ENCODE peak calls at places on chromosomes 16 and 17, in ten cellular contexts. A is SK-N-SH, L is fibroblast of mammary gland, S is thyroid gland, F is bronchial epithelial cell, E is ascending aorta, H is fibroblast of lung, O is GM13977, M is GM20000, V is colonic mucosa. I is an unnamed sample.
A peak's percentile ranks its signal among the peaks of the same experiment; 100 is the strongest.

GRCh38 chr16:83899272-83899897 is 470 bp downstream of the MLYCD start:
- DNase-seq in O (peak; percentile 68), F (peak; percentile 47), H (peak; percentile 71), V (peak; percentile 47), E (peak; percentile 74), A (peak; percentile 78), M (peak; percentile 70), L (peak; percentile 52), S (peak; percentile 47), I (peak; percentile 63)

GRCh38 chr17:81028506-81028858 is 6.5 kb upstream of the BAIAP2 start:
- DNase-seq in F (no peak), V (no peak), E (no peak), A (peak; percentile 43), H (no peak), M (no peak), O (no peak), L (no peak), S (no peak), I (no peak)

GRCh38 chr17:11996722-11997146 is 541 bp downstream of the ZNF18 start:
- DNase-seq in H (peak; percentile 48), F (peak; percentile 46), L (peak; percentile 42), V (peak; percentile 66), E (peak; percentile 65), O (peak; percentile 63), M (peak; percentile 53), A (no peak), S (no peak), I (no peak)

GRCh38 chr17:80945736-80946135 is 45.9 kb upstream of the CHMP6 start:
- DNase-seq in H (no peak), V (no peak), E (no peak), O (no peak), S (no peak), A (peak; percentile 36), F (no peak), M (no peak), L (no peak), I (no peak)

GRCh38 chr16:48117217-48118105 is 38.3 kb downstream of the ABCC12 start:
- DNase-seq in V (peak; percentile 29), A (peak; percentile 92), O (peak; percentile 80), E (no peak), M (peak; percentile 69), S (peak; percentile 37), H (no peak), F (peak; percentile 4), L (peak; percentile 61), I (peak; percentile 91)

GRCh38 chr17:66025551-66025950 is 166.4 kb downstream of the CEP112 start:
- DNase-seq in E (no peak), O (no peak), H (peak; percentile 44), L (peak; percentile 31), V (no peak), M (no peak), S (no peak), F (peak; percentile 1), A (no peak), I (no peak)

GRCh38 chr17:39867891-39868553 is at the start of gene ZPBP2:
- DNase-seq in A (no peak), V (no peak), L (no peak), M (no peak), S (no peak), O (no peak), E (no peak), F (no peak), H (no peak), I (no peak)

GRCh38 chr16:74437-75318 is 2.2 kb upstream of the RHBDF1 start:
- DNase-seq in S (no peak), A (no peak), E (no peak), O (no peak), H (no peak), L (no peak), M (no peak), V (peak; percentile 44), F (no peak), I (no peak)

GRCh38 chr17:20935740-20936139 is 107.1 kb downstream of the USP22 start:
- DNase-seq in L (peak; percentile 85), F (peak; percentile 95), A (no peak), M (no peak), V (no peak), O (no peak), H (peak; percentile 84), S (no peak), E (no peak), I (no peak)

GRCh38 chr16:71255721-71256120 is 25.2 kb upstream of the HYDIN start:
- DNase-seq in S (no peak), H (no peak), M (no peak), A (peak; percentile 49), L (no peak), F (no peak), V (no peak), E (no peak), O (no peak), I (peak; percentile 4)

GRCh38 chr17:62665599-62665998 is 38.1 kb downstream of the MRC2 start:
- DNase-seq in F (no peak), H (no peak), V (no peak), M (no peak), A (no peak), S (no peak), E (no peak), O (no peak), L (no peak), I (no peak)

GRCh38 chr16:56643080-56643778 is 4.8 kb downstream of the MT1A start:
- DNase-seq in E (peak; percentile 91), M (no peak), L (peak; percentile 66), A (no peak), V (peak; percentile 90), S (peak; percentile 90), F (peak; percentile 64), H (peak; percentile 51), O (peak; percentile 64), I (peak; percentile 63)
- TF ChIP-seq CTCF in E (peak; percentile 71), M (no peak), L (peak; percentile 35), A (no peak), V (no peak), S (peak; percentile 67), F (peak; percentile 61), H (no peak), O (peak; percentile 21), I (no peak)

DNA sequence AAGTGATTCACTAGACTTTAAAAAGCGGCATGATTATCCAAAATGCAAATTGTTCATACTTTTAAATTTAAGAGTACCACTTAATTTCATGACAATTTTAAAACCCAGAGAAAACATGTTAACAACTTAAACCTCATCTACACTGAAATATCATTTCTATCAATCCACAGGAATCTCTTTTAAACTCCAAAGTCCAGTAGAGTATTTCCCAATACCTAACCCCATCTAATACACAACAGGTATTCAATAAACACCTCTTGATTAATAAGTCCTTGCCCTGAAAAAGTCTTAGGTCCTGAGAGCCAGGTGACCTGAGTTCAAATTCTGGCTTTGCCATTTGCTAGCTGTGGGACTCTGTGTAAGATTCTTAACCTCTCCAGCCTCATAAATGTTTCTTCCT is 14.7 kb downstream of the CEP20 start:
- DNase-seq in E (peak; percentile 5), M (no peak), V (no peak), A (no peak), O (no peak), H (no peak), L (no peak), S (no peak), F (no peak), I (no peak)
- TF ChIP-seq CTCF in E (no peak), M (no peak), V (no peak), A (no peak), O (no peak), H (no peak), L (no peak), S (no peak), F (no peak), I (no peak)

DNA sequence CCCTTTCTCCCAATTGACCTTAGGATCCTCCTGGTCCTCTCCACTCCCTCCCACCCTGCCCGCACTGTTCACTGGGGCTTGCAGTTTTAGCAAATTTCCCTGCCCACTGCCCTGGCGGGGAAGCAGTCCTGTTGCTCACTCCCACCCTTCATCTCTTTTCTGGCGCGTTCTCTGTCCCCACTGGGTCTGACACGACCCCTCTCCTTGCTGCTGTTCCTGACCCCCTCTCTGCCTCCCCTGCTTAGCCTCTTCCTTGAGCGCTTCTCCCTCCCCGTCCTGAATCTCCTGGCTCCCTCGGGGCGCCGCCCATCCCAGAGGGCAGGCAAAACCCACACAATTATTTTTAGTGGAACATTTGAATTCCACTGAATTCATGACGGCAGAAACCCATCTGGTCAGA is 1796.4 kb downstream of the TP53TG3F start:
- DNase-seq in A (no peak), H (no peak), L (no peak), F (no peak), E (no peak), M (no peak), S (no peak), O (no peak), V (no peak), I (no peak)
- TF ChIP-seq CTCF in A (no peak), H (no peak), L (no peak), F (no peak), E (no peak), M (no peak), S (no peak), O (no peak), V (no peak), I (no peak)

GRCh38 chr16:85917012-85917411 is 18.1 kb downstream of the IRF8 start:
- DNase-seq in L (no peak), H (no peak), A (no peak), V (no peak), S (no peak), F (no peak), M (no peak), E (no peak), O (no peak), I (no peak)
- TF ChIP-seq CTCF in L (no peak), H (no peak), A (peak; percentile 25), V (no peak), S (no peak), F (peak; percentile 24), M (no peak), E (no peak), O (peak; percentile 54), I (no peak)

DNA sequence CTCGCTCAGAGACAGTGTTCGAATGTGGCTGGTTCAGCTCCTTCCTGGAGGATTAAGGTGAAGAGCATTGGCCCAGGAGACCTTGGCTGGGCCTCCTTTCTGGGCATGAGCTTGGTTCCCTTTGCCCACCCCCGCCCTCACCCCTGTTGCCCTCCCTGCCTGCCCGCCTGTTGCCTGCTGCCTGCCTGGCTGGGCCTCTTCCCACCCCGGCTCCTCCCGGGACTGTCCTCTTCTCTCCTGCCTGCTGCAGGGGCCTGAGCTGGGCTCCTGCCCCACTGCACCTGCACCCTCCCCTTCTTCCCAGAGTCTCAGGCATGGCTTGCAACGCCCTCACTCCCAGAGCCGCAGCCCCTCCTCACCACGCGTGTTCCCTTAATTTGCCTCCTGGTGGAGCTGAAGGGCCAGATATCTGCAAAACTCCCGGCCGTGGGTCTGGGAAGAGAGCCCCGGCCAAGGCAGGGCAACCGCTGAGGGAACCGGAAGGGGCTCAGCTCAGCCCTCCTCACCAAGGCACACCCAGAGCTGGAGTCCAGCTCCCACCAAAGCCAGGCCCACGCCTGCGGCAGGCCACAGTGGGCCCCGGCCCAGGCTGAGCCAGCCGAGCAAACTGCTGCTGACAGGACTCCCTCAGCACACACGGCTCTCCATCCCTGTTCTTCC is 31.2 kb downstream of the MNT start:
- DNase-seq in M (no peak), O (no peak), V (no peak), A (peak; percentile 64), S (no peak), L (no peak), F (no peak), H (no peak), E (no peak), I (peak; percentile 46)
- TF ChIP-seq CTCF in M (no peak), O (no peak), V (no peak), A (no peak), S (no peak), L (no peak), F (no peak), H (no peak), E (no peak), I (peak; percentile 10)

I was measured in nephron progenitor cell.